ENCODE peak calls at places on chromosomes 1 and 21, in six cellular contexts. R is IMR-90; A is lower lobe of right lung; E is CD8-positive, alpha-beta T cell; S is PC-9; X is vagina. C is an unnamed sample.

GRCh38 chr1:82540006-82540405 is 739.3 kb downstream of the ADGRL2 start:
- DNase-seq in R (no peak), X (no peak), A (no peak), E (no peak), S (no peak), C (no peak)

GRCh38 chr1:248393050-248393449 is 9.8 kb upstream of the OR2T1 start:
- DNase-seq in A (no peak), S (no peak), E (no peak), X (no peak), R (no peak), C (no peak)

GRCh38 chr1:177914603-177915002 is 55.3 kb downstream of the SEC16B start:
- DNase-seq in X (no peak), A (no peak), E (no peak), S (no peak), R (peak; percentile 41), C (no peak)

GRCh38 chr1:221877365-221877764 is 135.5 kb upstream of the DUSP10 start:
- DNase-seq in S (no peak), X (no peak), R (no peak), A (no peak), E (no peak), C (no peak)

GRCh38 chr1:72207059-72207458 is 75.3 kb downstream of the NEGR1 start:
- DNase-seq in E (no peak), R (no peak), X (no peak), A (no peak), S (no peak), C (no peak)

GRCh38 chr1:74584185-74584584 is 71.8 kb upstream of the LRRC53 start:
- DNase-seq in R (peak; percentile 0), X (no peak), E (no peak), S (no peak), A (no peak), C (no peak)

GRCh38 chr1:205191127-205191577 is 20.4 kb downstream of the DSTYK start:
- DNase-seq in R (peak; percentile 34), A (no peak), E (no peak), S (no peak), X (no peak), C (no peak)

GRCh38 chr1:155124503-155125463 is 2.9 kb upstream of the EFNA1 start:
- DNase-seq in X (no peak), R (peak; percentile 38), S (peak; percentile 85), A (peak; percentile 53), E (no peak), C (peak; percentile 80)

GRCh38 chr1:235503333-235504121 is 725 bp downstream of the B3GALNT2 start:
- DNase-seq in R (peak; percentile 41), E (no peak), X (peak; percentile 87), A (peak; percentile 77), S (peak; percentile 43), C (peak; percentile 62)

GRCh38 chr1:224482619-224483018 is 48.0 kb upstream of the WDR26 start:
- DNase-seq in X (no peak), R (no peak), E (no peak), S (peak; percentile 46), A (no peak), C (no peak)

GRCh38 chr21:27693376-27693775 is 726.5 kb upstream of the ADAMTS5 start:
- DNase-seq in X (no peak), E (no peak), S (no peak), R (peak; percentile 73), A (no peak), C (no peak)

GRCh38 chr1:61419167-61419566 is 305.8 kb downstream of the TM2D1 start:
- DNase-seq in X (no peak), S (no peak), A (no peak), R (no peak), E (no peak), C (no peak)

GRCh38 chr1:203046984-203047630 is 20.8 kb downstream of the PPFIA4 start:
- DNase-seq in X (no peak), R (peak; percentile 87), S (peak; percentile 41), A (no peak), E (no peak), C (peak; percentile 11)

GRCh38 chr1:29753771-29754607 is 517.7 kb downstream of the PTPRU start:
- DNase-seq in E (no peak), X (peak; percentile 69), R (no peak), A (no peak), S (no peak), C (peak; percentile 27)

GRCh38 chr1:77975386-77975785 is 3.5 kb downstream of the FUBP1 start:
- DNase-seq in X (no peak), E (no peak), S (no peak), R (peak; percentile 40), A (no peak), C (no peak)

GRCh38 chr1:23980725-23981063 is 567 bp upstream of the SRSF10 start:
- DNase-seq in X (peak; percentile 91), S (peak; percentile 64), E (no peak), A (no peak), R (peak; percentile 64), C (peak; percentile 89)

GRCh38 chr21:36946949-36947371 is 19.5 kb downstream of the HLCS start:
- DNase-seq in A (no peak), R (no peak), X (no peak), S (no peak), E (no peak), C (no peak)

GRCh38 chr1:100543640-100544039 is 5.7 kb downstream of the GPR88 start:
- DNase-seq in X (no peak), S (no peak), A (peak; percentile 20), R (no peak), E (no peak), C (no peak)

GRCh38 chr1:223114871-223115270 is 28.2 kb downstream of the TLR5 start:
- DNase-seq in E (no peak), X (no peak), A (no peak), S (no peak), R (no peak), C (no peak)

GRCh38 chr1:50774759-50775351 is 185.2 kb downstream of the FAF1 start:
- DNase-seq in E (no peak), A (no peak), S (no peak), X (no peak), R (peak; percentile 74), C (no peak)

GRCh38 chr1:33893147-33893830 is 29.4 kb downstream of the HMGB4 start:
- DNase-seq in E (no peak), X (no peak), S (no peak), R (peak; percentile 29), A (no peak), C (no peak)

GRCh38 chr1:25875856-25876692 is 566 bp upstream of the PAQR7 start:
- DNase-seq in E (no peak), S (peak; percentile 57), X (no peak), A (peak; percentile 71), R (no peak), C (no peak)

GRCh38 chr1:12600335-12600734 is 17.7 kb downstream of the DHRS3 start:
- DNase-seq in S (no peak), X (no peak), A (no peak), R (no peak), E (no peak), C (no peak)

GRCh38 chr21:15062566-15062965 is 2.2 kb downstream of the NRIP1 start:
- DNase-seq in A (no peak), R (no peak), E (no peak), X (no peak), S (no peak), C (no peak)

GRCh38 chr1:203175237-203176181 is at the start of gene MYBPH:
- DNase-seq in X (no peak), R (no peak), A (no peak), S (no peak), E (no peak), C (no peak)

DNA sequence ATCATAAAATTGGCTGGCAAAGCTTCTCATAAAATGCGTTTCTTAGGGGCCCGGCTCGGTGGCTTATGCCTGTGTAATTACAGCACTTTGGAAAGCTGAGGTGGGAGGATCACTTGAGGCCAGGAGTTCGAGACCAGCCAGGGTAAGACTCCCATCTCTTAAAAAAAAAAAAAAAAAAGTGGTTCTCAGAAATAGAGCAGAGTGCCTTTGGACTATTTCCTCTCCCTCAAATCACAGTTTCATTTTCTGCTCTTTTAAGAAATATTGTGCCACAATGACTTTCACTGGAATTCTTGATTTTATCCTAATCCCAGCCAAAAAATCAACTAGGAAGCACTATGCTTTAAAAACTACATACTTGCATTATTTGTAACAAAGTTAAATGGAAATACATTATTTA is 13.3 kb downstream of the HSF2BP start:
- DNase-seq in R (no peak), S (no peak), E (no peak), X (no peak), A (no peak), C (no peak)
- H3K27ac ChIP-seq in R (no peak overlapping the region), S (peak overlapping the region; percentile 33), E (no peak overlapping the region), X (peak overlapping the region; percentile 45), A (peak overlapping the region; percentile 52), C (peak overlapping the region; percentile 37)

GRCh38 chr1:3068400-3069361 is at the start of gene PRDM16:
- DNase-seq in X (no peak), R (peak; percentile 3), A (peak; percentile 60), E (no peak), S (no peak), C (peak; percentile 14)

GRCh38 chr1:3066250-3066711 is 2.7 kb upstream of the PRDM16 start:
- DNase-seq in E (no peak), A (peak; percentile 81), S (no peak), R (no peak), X (no peak), C (no peak)

GRCh38 chr1:3066826-3067225 is 2.2 kb upstream of the PRDM16 start:
- DNase-seq in X (no peak), R (no peak), E (no peak), S (no peak), A (peak; percentile 45), C (no peak)

GRCh38 chr1:3067301-3067670 is 1.7 kb upstream of the PRDM16 start:
- DNase-seq in X (no peak), A (peak; percentile 46), R (no peak), S (no peak), E (no peak), C (no peak)

DNA sequence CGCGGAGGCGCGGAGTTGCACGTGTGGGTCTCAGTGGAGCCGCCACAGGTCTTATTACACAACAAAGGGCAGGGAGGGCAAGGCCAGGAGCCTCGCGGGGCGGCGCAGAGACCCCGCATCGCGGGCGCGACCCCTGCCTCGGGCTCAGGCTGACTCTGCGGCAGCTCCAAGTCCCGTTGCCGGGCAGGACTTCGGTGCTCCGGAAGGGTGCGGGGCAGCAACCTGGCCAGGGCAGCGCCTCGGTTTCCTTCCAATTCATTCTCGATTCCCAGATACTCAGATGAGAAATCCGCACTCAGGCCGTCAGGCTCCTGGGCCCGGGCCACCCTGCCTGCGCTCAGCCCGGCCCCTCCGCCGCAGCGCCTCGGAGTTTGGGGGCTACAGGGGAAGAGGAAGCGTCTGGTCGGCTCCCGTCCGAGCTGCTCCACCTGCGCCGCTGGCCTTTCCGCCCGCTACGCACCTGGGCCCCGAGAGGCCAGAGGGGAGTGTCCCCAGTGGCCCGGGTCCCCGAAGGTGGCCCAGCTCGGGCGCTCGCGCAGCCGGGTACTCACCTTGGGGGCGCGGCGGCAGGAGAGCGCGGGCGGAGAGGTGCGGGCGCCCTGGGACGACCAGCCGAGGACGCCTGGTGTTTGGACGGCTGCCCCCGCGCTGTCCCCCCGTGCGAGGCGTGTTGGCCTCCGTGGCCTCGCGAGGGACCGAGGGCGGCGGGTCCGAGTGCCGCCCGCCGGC is 1.2 kb upstream of the PRDM16 start:
- DNase-seq in X (no peak), A (peak; percentile 49), S (no peak), R (no peak), E (no peak), C (no peak)
- H3K27me3 ChIP-seq in X (peaks cover 36% of the 10 kb centered on the region), A (peaks cover 88% of the 10 kb centered on the region), S (peaks cover 19% of the 10 kb centered on the region), R (peaks cover 78% of the 10 kb centered on the region), E (peaks cover 10% of the 10 kb centered on the region), C (peaks cover 28% of the 10 kb centered on the region)

GRCh38 chr1:37914719-37915483 is 32.0 kb downstream of the INPP5B start:
- DNase-seq in E (no peak), S (no peak), A (no peak), X (no peak), R (no peak), C (no peak)
- H3K9me3 ChIP-seq in E (peaks cover 5% of the 10 kb centered on the region), S (peaks cover 6% of the 10 kb centered on the region), A (no peaks in the 10 kb centered on the region), X (no peaks in the 10 kb centered on the region), R (peaks cover 5% of the 10 kb centered on the region), C (no peaks in the 10 kb centered on the region)

GRCh38 chr1:225876900-225877510 is 5.2 kb downstream of the TMEM63A start:
- DNase-seq in S (no peak), A (no peak), X (no peak), E (no peak), R (no peak), C (no peak)
- H3K27ac ChIP-seq in S (peak overlapping the region; percentile 91), A (peak overlapping the region; percentile 64), X (no peak overlapping the region), E (no peak overlapping the region), R (no peak overlapping the region), C (no peak overlapping the region)